ENCODE peak calls at places on chromosomes 16 and 17, in four cellular contexts. A is AG04450, N is lower leg skin, Q is right lobe of liver. E is an unnamed sample.

GRCh38 chr17:3582921-3583320 is 25.3 kb upstream of the TRPV3 start:
- DNase-seq in N (no peak), A (no peak), Q (no peak), E (no peak)

GRCh38 chr16:72787519-72788268 is 260.2 kb downstream of the ZFHX3 start:
- DNase-seq in Q (peak), N (peak), A (peak), E (no peak)

GRCh38 chr17:51852603-51853002 is 305.9 kb downstream of the CA10 start:
- DNase-seq in A (no peak), N (no peak), Q (no peak), E (no peak)

GRCh38 chr17:65515959-65516948 is 45.2 kb downstream of the AXIN2 start:
- DNase-seq in N (no peak), A (peak), Q (no peak), E (no peak)

GRCh38 chr16:49596699-49597291 is 223.2 kb downstream of the C16orf78 start:
- DNase-seq in A (no peak), N (peak), Q (no peak), E (peak)

GRCh38 chr17:13024526-13025263 is 6.9 kb upstream of the ELAC2 start:
- DNase-seq in N (peak), Q (peak), A (peak), E (peak)

GRCh38 chr16:53053967-53054669 is 673 bp upstream of the CHD9 start:
- DNase-seq in A (no peak), N (peak), Q (peak), E (no peak)

GRCh38 chr17:55433629-55434422 is 12.2 kb upstream of the MMD start:
- DNase-seq in Q (no peak), N (no peak), A (peak), E (no peak)

GRCh38 chr16:84397090-84397489 is 28.8 kb downstream of the ATP2C2 start:
- DNase-seq in A (no peak), N (no peak), Q (no peak), E (no peak)

GRCh38 chr17:57459286-57459915 is 203.1 kb downstream of the MSI2 start:
- DNase-seq in A (no peak), N (no peak), Q (peak), E (no peak)

GRCh38 chr17:5485270-5486205 is at the start of gene DERL2:
- DNase-seq in N (peak), Q (no peak), A (no peak), E (no peak)

GRCh38 chr17:38706625-38707298 is 1.7 kb downstream of the MLLT6 start:
- DNase-seq in A (no peak), Q (no peak), N (no peak), E (no peak)

GRCh38 chr17:31740611-31741082 is 118.4 kb downstream of the COPRS start:
- DNase-seq in Q (no peak), A (peak), N (no peak), E (no peak)

GRCh38 chr16:86664518-86665318 is 86.4 kb downstream of the FOXL1 start:
- DNase-seq in N (peak), A (peak), Q (no peak), E (no peak)

GRCh38 chr16:66862023-66862520 is 17.9 kb downstream of the CA7 start:
- DNase-seq in A (no peak), Q (no peak), N (no peak), E (no peak)

GRCh38 chr17:3755335-3756030 is 31.8 kb downstream of the HASPIN start:
- DNase-seq in N (no peak), Q (no peak), A (no peak), E (no peak)

GRCh38 chr16:50284131-50284911 is 18.0 kb downstream of the ADCY7 start:
- DNase-seq in Q (no peak), A (no peak), N (no peak), E (no peak)

GRCh38 chr17:17598003-17598402 is 6.5 kb upstream of the PEMT start:
- DNase-seq in N (no peak), Q (no peak), A (no peak), E (no peak)

GRCh38 chr16:58127634-58128033 is 1.5 kb downstream of the CFAP20 start:
- DNase-seq in Q (no peak), A (no peak), N (no peak), E (no peak)

GRCh38 chr17:73767696-73768095 is 123.5 kb upstream of the SDK2 start:
- DNase-seq in N (no peak), A (no peak), Q (no peak), E (no peak)

GRCh38 chr17:48002920-48003685 is 32.2 kb downstream of the CDK5RAP3 start:
- DNase-seq in N (no peak), Q (no peak), A (no peak), E (no peak)

GRCh38 chr16:24858219-24859041 is 12.7 kb downstream of the SLC5A11 start:
- DNase-seq in A (no peak), N (peak), Q (peak), E (peak)

GRCh38 chr17:82875418-82875856 is 35.6 kb upstream of the ZNF750 start:
- DNase-seq in Q (no peak), A (no peak), N (no peak), E (no peak)

GRCh38 chr16:2194852-2195315 is 1.5 kb downstream of the CASKIN1 start:
- DNase-seq in A (no peak), N (no peak), Q (peak), E (no peak)

GRCh38 chr17:27776882-27777624 is 23.3 kb downstream of the NOS2 start:
- DNase-seq in Q (no peak), N (no peak), A (no peak), E (no peak)

GRCh38 chr16:27450836-27451341 is 48.9 kb downstream of the IL21R start:
- DNase-seq in Q (no peak), N (no peak), A (no peak), E (no peak)

GRCh38 chr16:11183951-11184350 is 72.1 kb downstream of the SOCS1 start:
- DNase-seq in Q (no peak), A (no peak), N (no peak), E (no peak)

GRCh38 chr17:81494984-81495383 is 17.6 kb downstream of the ACTG1 start:
- DNase-seq in N (no peak), A (no peak), Q (no peak), E (no peak)

GRCh38 chr16:58020628-58021521 is 4.7 kb upstream of the MMP15 start:
- DNase-seq in N (no peak), A (no peak), Q (peak), E (no peak)

GRCh38 chr17:80838381-80839345 is 153.0 kb upstream of the CHMP6 start:
- DNase-seq in A (no peak), N (no peak), Q (no peak), E (no peak)

GRCh38 chr16:86510465-86511261 is at the start of gene FOXF1:
- DNase-seq in N (no peak), Q (no peak), A (peak), E (no peak)

GRCh38 chr17:67021196-67021595 is 23.2 kb upstream of the CACNG1 start:
- DNase-seq in A (no peak), N (no peak), Q (no peak), E (no peak)

GRCh38 chr17:66841744-66842143 is 6.8 kb downstream of the CACNG5 start:
- DNase-seq in A (no peak), Q (no peak), N (peak), E (no peak)

GRCh38 chr16:56988948-56989945 is at the start of gene NLRC5:
- DNase-seq in Q (peak), N (peak), A (peak), E (peak)

GRCh38 chr17:60392042-60392844 is at the start of gene USP32:
- DNase-seq in A (peak), Q (peak), N (peak), E (peak)
- TF ChIP-seq CTCF in A (peak), Q (peak), N (no peak), E (no peak)

GRCh38 chr17:75075597-75076253 is 12.0 kb upstream of the SLC16A5 start:
- DNase-seq in Q (no peak), N (no peak), A (no peak), E (no peak)

GRCh38 chr17:75077072-75077489 is 10.7 kb upstream of the SLC16A5 start:
- DNase-seq in Q (peak), A (no peak), N (no peak), E (no peak)

GRCh38 chr17:75078097-75079022 is 9.4 kb upstream of the SLC16A5 start:
- DNase-seq in A (peak), N (no peak), Q (no peak), E (no peak)

GRCh38 chr17:75079023-75079373 is 8.8 kb upstream of the SLC16A5 start:
- DNase-seq in Q (no peak), N (no peak), A (no peak), E (no peak)

GRCh38 chr17:75077490-75078096 is 10.2 kb upstream of the SLC16A5 start:
- DNase-seq in A (no peak), Q (peak), N (no peak), E (no peak)
- TF ChIP-seq CTCF in A (peak), Q (no peak), N (no peak), E (no peak)

GRCh38 chr17:7213895-7214299 is 5.7 kb downstream of the DLG4 start:
- DNase-seq in Q (peak), N (peak), A (no peak), E (peak)
- TF ChIP-seq CTCF in Q (no peak), N (no peak), A (peak), E (peak)

GRCh38 chr17:45061606-45062205 is 589 bp downstream of the NMT1 start:
- DNase-seq in N (no peak), A (no peak), Q (no peak), E (no peak)
- TF ChIP-seq CTCF in N (no peak), A (no peak), Q (no peak), E (no peak)